ENCODE peak calls at places on chromosomes 3 and 15, in four cellular contexts. C is cardiac muscle cell, J is Panc1, D is Peyer's patch. M is an unnamed sample.

GRCh38 chr3:16179261-16179660 is 4.8 kb downstream of the GALNT15 start:
- DNase-seq in C (no peak), J (no peak), D (no peak), M (no peak)

GRCh38 chr3:58666683-58667082 is at the start of gene FAM3D:
- DNase-seq in C (no peak), J (no peak), D (no peak), M (no peak)

GRCh38 chr3:159785276-159785675 is 203.4 kb upstream of the IL12A start:
- DNase-seq in C (no peak), J (no peak), D (no peak), M (no peak)

GRCh38 chr3:53030864-53031445 is 14.9 kb downstream of the SFMBT1 start:
- DNase-seq in C (no peak), J (no peak), D (peak; percentile 46), M (no peak)

GRCh38 chr3:175885196-175885766 is 1026.1 kb downstream of the NAALADL2 start:
- DNase-seq in C (no peak), J (no peak), D (no peak), M (no peak)

GRCh38 chr3:41265823-41266273 is 66.5 kb downstream of the CTNNB1 start:
- DNase-seq in C (peak; percentile 85), J (no peak), D (no peak), M (no peak)

GRCh38 chr15:64558460-64559179 is 98.2 kb downstream of the ZNF609 start:
- DNase-seq in C (no peak), J (no peak), D (no peak), M (no peak)

GRCh38 chr3:71551286-71551919 is 32.1 kb downstream of the FOXP1 start:
- DNase-seq in C (no peak), J (no peak), D (no peak), M (no peak)

GRCh38 chr15:71752604-71753289 is 57.6 kb upstream of the NR2E3 start:
- DNase-seq in C (peak; percentile 58), J (peak; percentile 76), D (no peak), M (no peak)

DNA sequence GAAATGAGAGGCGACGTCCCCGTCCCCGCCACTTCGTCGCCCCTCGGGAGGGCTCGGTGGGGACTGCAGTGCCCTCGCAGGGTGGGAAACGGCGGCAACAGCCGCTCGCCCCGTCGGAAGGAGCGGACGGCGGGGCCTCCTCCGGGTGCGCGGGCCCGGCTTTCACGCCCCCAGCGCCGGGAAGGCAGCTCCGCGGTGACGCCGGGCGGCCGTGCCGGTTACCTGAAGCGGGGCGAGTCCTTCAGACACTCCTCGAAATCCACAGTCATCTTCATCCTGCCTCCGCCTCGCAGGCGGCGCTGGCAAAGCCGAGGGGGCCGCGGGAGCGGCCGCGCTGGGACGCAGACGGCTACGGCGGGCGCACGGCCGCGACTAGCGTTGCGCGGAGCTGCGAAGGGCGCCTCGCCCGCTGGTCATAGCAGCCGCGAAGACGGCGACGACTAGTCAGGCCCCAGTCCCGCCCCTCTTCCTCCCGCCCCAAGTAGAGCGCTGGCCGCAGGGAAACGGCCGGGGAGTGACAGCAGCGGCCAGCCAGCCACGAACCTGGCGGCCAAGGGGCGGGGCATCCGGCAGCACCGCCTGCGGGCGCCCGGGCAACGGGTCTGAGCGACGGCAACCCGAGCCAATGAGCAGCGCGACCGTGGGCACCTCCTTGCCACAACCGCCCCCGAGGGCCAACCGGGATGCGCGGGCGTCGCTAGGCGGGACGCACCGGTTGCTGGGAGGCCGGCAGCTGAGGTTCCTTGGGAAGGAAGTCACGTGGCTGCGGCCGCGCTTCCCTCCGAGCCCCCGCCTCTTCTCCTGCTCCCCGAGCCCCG is at the start of gene ACAP2:
- DNase-seq in C (peak; percentile 99), J (peak; percentile 93), D (peak; percentile 98), M (peak; percentile 99)
- H3K4me1 ChIP-seq in C (peaks cover 12% of the 10 kb centered on the region), J (peaks cover 23% of the 10 kb centered on the region), D (peaks cover 5% of the 10 kb centered on the region), M (peaks cover 26% of the 10 kb centered on the region)

DNA sequence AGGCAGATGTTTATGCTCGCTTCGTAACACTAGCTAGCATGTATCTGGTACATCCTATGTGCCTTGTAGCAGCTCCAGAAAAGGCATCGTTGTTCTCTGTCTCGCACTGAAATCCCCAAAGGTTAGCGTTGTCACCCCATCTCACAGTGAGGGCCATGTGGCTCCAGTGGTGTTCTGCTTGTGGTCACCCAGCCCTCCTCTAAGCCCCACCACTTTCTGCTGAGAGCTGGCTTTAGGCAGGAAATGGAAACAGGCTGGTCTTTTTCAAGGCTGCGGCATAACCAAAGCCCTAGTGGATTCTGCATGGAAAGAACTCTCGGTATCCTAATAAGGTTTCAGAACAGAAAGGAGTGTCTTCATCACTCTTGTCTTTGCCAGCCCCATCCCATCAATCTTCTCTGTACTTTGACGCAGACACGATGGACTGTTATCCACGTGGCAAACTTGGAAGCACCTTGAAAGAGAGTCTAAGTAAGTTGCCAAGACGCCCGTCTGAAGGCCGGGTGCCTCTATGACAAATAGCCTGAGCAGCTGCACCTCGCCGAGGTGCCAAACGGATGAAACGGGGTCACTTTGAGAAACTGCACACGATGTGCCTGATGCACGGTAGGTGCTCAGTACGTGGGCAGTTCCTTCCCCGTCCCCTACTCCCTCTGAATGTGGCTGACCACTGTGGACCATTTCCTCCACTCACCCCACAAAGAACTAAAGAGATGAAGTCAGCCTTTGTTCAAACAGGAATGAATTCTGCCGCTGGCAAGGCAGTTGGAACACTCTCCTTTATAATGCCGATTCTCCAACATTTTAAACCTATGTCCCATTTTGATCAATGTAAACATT is 57.8 kb upstream of the MEF2A start:
- DNase-seq in C (no peak), J (no peak), D (peak; percentile 52), M (peak; percentile 85)
- H3K27ac ChIP-seq in C (peak overlapping the region; percentile 27), J (no peak overlapping the region), D (no peak overlapping the region), M (peak overlapping the region; percentile 82)

DNA sequence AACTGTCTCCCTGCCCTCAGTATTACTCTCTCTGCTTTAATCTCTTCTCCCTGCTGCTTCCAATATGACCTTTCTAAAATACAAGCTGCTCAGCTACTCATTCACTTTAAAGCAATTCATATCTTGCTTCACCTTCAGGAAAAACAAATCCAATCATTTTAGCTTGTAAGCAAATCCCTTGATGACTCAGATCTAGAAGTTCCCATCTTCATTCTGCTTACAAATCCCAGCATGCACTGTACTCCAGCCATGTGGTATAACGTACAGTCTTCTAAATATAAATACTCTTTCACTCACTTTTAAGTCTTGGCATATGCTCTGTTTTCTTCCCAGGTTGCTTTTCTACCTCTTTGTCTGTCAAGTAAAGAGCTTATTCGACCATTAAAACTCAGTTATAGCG is 1009.1 kb upstream of the SEMA6D start:
- DNase-seq in C (no peak), J (no peak), D (no peak), M (no peak)
- H3K36me3 ChIP-seq in C (no peaks in the 10 kb centered on the region), J (no peaks in the 10 kb centered on the region), D (no peaks in the 10 kb centered on the region), M (no peaks in the 10 kb centered on the region)

DNA sequence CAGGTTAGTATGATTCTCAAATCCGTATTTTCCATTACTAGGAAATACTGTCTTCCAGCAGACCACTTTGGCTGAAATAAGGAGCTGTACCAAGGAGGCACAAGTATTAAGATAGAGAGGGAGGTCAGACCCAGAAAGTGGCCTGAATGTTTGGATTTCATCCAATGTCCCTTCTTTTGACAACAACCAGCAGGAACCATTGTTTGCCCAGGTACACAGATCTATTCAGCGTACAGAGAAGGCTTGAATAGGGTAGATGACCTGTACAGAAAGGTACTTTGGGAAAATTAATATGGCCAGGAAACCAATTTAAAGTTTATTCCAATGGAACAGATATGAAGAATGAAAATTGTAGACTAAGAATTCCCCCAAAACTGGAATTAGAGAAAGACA is 12.6 kb downstream of the MTHFS start:
- DNase-seq in C (no peak), J (no peak), D (no peak), M (no peak)
- H3K4me1 ChIP-seq in C (peaks cover 16% of the 10 kb centered on the region), J (no peaks in the 10 kb centered on the region), D (no peaks in the 10 kb centered on the region), M (no peaks in the 10 kb centered on the region)

DNA sequence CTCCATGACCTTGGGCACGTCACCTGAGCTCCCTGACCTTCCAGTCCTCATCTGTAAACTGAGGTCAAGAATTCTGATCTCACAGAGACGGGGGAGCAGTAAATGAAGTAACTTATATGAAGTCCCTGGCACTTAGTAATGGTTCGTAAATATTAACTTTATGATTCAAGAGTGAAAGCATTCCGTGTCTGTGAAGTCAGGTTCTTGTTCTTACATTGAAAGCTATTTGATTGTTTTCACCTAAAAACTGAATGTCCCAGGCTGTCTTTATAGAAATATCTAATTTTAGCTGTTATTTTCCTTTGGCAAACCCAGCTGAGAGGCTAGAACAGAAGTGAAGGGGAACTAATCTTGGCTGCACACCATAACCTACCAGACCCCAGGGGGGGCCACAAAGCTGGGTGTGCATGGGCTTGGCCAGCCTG is 84.5 kb downstream of the CHSY1 start:
- DNase-seq in C (no peak), J (no peak), D (no peak), M (no peak)
- H3K27ac ChIP-seq in C (no peak overlapping the region), J (peak overlapping the region; percentile 95), D (peak overlapping the region; percentile 62), M (peak overlapping the region; percentile 85)